ENCODE peak calls at places on chromosomes 13 and 19, in four cellular contexts. K, E, Q and U are unnamed samples.

GRCh38 chr19:7534531-7534980 is 961 bp upstream of the PNPLA6 start:
- DNase-seq in E (peak), K (peak), Q (no peak), U (peak)

GRCh38 chr13:35514801-35515502 is 38.5 kb upstream of the MAB21L1 start:
- DNase-seq in E (no peak), Q (no peak), K (no peak), U (no peak)

GRCh38 chr13:73056054-73056962 is 2.5 kb upstream of the KLF5 start:
- DNase-seq in Q (no peak), K (no peak), E (no peak), U (no peak)

GRCh38 chr19:4066682-4067395 is at the start of gene ZBTB7A:
- DNase-seq in Q (peak), E (peak), K (peak), U (no peak)

GRCh38 chr13:20412761-20413355 is 112.8 kb downstream of the CRYL1 start:
- DNase-seq in K (no peak), Q (no peak), E (no peak), U (no peak)

GRCh38 chr13:110680852-110681251 is 25.1 kb downstream of the CARS2 start:
- DNase-seq in Q (no peak), K (no peak), E (no peak), U (no peak)

GRCh38 chr13:103812966-103813365 is 746.7 kb upstream of the SLC10A2 start:
- DNase-seq in K (no peak), E (no peak), Q (no peak), U (no peak)

GRCh38 chr13:40403509-40404241 is 262.8 kb downstream of the FOXO1 start:
- DNase-seq in E (no peak), Q (no peak), K (no peak), U (no peak)

GRCh38 chr19:39514840-39515550 is at the start of gene SELENOV:
- DNase-seq in Q (no peak), E (no peak), K (no peak), U (no peak)

GRCh38 chr13:88074794-88075509 is 403.8 kb downstream of the SLITRK5 start:
- DNase-seq in E (no peak), Q (no peak), K (no peak), U (no peak)

GRCh38 chr13:101755228-101755887 is 302.9 kb downstream of the ITGBL1 start:
- DNase-seq in K (no peak), E (no peak), Q (no peak), U (no peak)

GRCh38 chr19:13299838-13300237 is 149.6 kb downstream of the IER2 start:
- DNase-seq in Q (no peak), K (no peak), E (no peak), U (no peak)

GRCh38 chr19:17073869-17074627 is 1.2 kb downstream of the HAUS8 start:
- DNase-seq in E (no peak), K (peak), Q (no peak), U (no peak)

GRCh38 chr13:95403349-95404140 is 102.3 kb upstream of the ABCC4 start:
- DNase-seq in E (no peak), Q (no peak), K (peak), U (no peak)

GRCh38 chr13:42885325-42885724 is 103.9 kb downstream of the FAM216B start:
- DNase-seq in K (no peak), Q (no peak), E (no peak), U (no peak)

GRCh38 chr13:113404366-113404722 is 40.4 kb upstream of the GRTP1 start:
- DNase-seq in K (no peak), Q (no peak), E (no peak), U (no peak)

GRCh38 chr19:39832341-39833083 is 1.4 kb downstream of the DYRK1B start:
- DNase-seq in E (no peak), Q (no peak), K (no peak), U (no peak)

GRCh38 chr13:112702983-112703379 is 13.1 kb downstream of the ATP11A start:
- DNase-seq in E (no peak), Q (no peak), K (no peak), U (no peak)

GRCh38 chr13:30735025-30735967 is at the start of gene ALOX5AP:
- DNase-seq in Q (no peak), K (peak), E (no peak), U (no peak)

GRCh38 chr13:113432509-113433270 is 20.6 kb downstream of the ADPRHL1 start:
- DNase-seq in Q (no peak), E (no peak), K (no peak), U (no peak)

GRCh38 chr13:112651306-112651705 is 38.5 kb upstream of the ATP11A start:
- DNase-seq in Q (no peak), K (no peak), E (no peak), U (no peak)

GRCh38 chr13:25905411-25906010 is 146.3 kb downstream of the SHISA2 start:
- DNase-seq in E (no peak), K (no peak), Q (no peak), U (no peak)

GRCh38 chr19:17624314-17624991 is 63.7 kb downstream of the UNC13A start:
- DNase-seq in Q (no peak), K (no peak), E (no peak), U (no peak)

GRCh38 chr19:11005521-11005920 is 44.7 kb downstream of the SMARCA4 start:
- DNase-seq in E (no peak), K (no peak), Q (no peak), U (no peak)

GRCh38 chr13:99199541-99200432 is 867 bp upstream of the UBAC2 start:
- DNase-seq in E (no peak), K (no peak), Q (no peak), U (no peak)

GRCh38 chr19:53621885-53622710 is 9.7 kb upstream of the DPRX start:
- DNase-seq in K (no peak), E (no peak), Q (no peak), U (no peak)

GRCh38 chr19:17579523-17580244 is 24.2 kb downstream of the COLGALT1 start:
- DNase-seq in E (no peak), K (no peak), Q (no peak), U (no peak)

GRCh38 chr19:18762125-18763023 is 28.7 kb downstream of the COMP start:
- DNase-seq in Q (no peak), E (peak), K (no peak), U (peak)

GRCh38 chr19:35856546-35857149 is at the start of gene KIRREL2:
- DNase-seq in K (peak), Q (no peak), E (peak), U (no peak)

GRCh38 chr13:23159587-23160240 is 21.1 kb upstream of the SGCG start:
- DNase-seq in Q (no peak), E (no peak), K (no peak), U (no peak)